ENCODE peak calls at places on chromosomes 1 and 21, in ten cellular contexts. F, K, A, J, H, U, E, G, C and Y are unnamed samples.

GRCh38 chr1:201268604-201269151 is 14.6 kb upstream of the PKP1 start:
- DNase-seq in H (peak; percentile 41), G (no peak), A (no peak), J (no peak), U (no peak), E (peak; percentile 48), F (peak; percentile 82), K (no peak), C (no peak), Y (no peak)

GRCh38 chr1:236429715-236430274 is 35.7 kb downstream of the EDARADD start:
- DNase-seq in K (no peak), H (no peak), U (no peak), F (no peak), A (no peak), J (no peak), C (no peak), E (no peak), G (no peak), Y (no peak)

GRCh38 chr1:12799730-12800129 is 8.5 kb downstream of the PRAMEF1 start:
- DNase-seq in G (no peak), U (no peak), K (no peak), A (no peak), C (no peak), E (no peak), J (no peak), F (no peak), H (no peak), Y (no peak)

GRCh38 chr1:246311461-246311860 is 195.6 kb downstream of the SMYD3 start:
- DNase-seq in G (no peak), A (no peak), E (no peak), U (no peak), C (no peak), H (no peak), F (no peak), J (no peak), K (no peak), Y (no peak)

GRCh38 chr1:240719953-240720700 is 108.2 kb upstream of the GREM2 start:
- DNase-seq in K (no peak), U (no peak), A (no peak), C (no peak), E (no peak), H (no peak), G (no peak), F (no peak), J (no peak), Y (no peak)

GRCh38 chr1:201397675-201398074 is 1.4 kb downstream of the LAD1 start:
- DNase-seq in K (no peak), C (no peak), F (no peak), H (no peak), U (no peak), G (no peak), J (no peak), A (no peak), E (no peak), Y (no peak)

GRCh38 chr1:23628951-23629387 is 62.6 kb upstream of the RPL11 start:
- DNase-seq in J (no peak), K (no peak), U (no peak), E (no peak), G (no peak), C (no peak), H (no peak), A (no peak), F (no peak), Y (no peak)

GRCh38 chr1:40004857-40005256 is 35.7 kb upstream of the CAP1 start:
- DNase-seq in E (no peak), A (no peak), C (no peak), G (no peak), H (no peak), K (no peak), F (peak; percentile 39), U (no peak), J (no peak), Y (no peak)

GRCh38 chr1:201020040-201020591 is 3.4 kb downstream of the KIF21B start:
- DNase-seq in G (no peak), E (no peak), F (peak; percentile 72), K (no peak), H (no peak), U (peak; percentile 67), J (no peak), A (no peak), C (no peak), Y (no peak)

GRCh38 chr1:10969267-10969970 is 43.0 kb upstream of the TARDBP start:
- DNase-seq in F (peak; percentile 82), C (no peak), G (no peak), J (no peak), H (no peak), U (no peak), A (peak; percentile 95), K (no peak), E (no peak), Y (no peak)

GRCh38 chr21:40173833-40174232 is 306.6 kb downstream of the PCP4 start:
- DNase-seq in U (no peak), J (no peak), F (peak; percentile 8), H (no peak), A (no peak), E (no peak), C (no peak), G (no peak), K (no peak), Y (no peak)

GRCh38 chr1:206685256-206685748 is 597 bp downstream of the MAPKAPK2 start:
- DNase-seq in F (no peak), U (peak; percentile 52), H (peak; percentile 58), G (no peak), E (peak; percentile 57), J (peak; percentile 22), K (peak; percentile 58), C (no peak), A (peak; percentile 67), Y (peak; percentile 43)

GRCh38 chr1:117128323-117129079 is 7.0 kb upstream of the TRIM45 start:
- DNase-seq in J (no peak), H (no peak), F (no peak), C (no peak), K (no peak), U (no peak), G (no peak), E (no peak), A (peak; percentile 68), Y (no peak)

GRCh38 chr1:228993106-228993505 is 257.8 kb downstream of the RHOU start:
- DNase-seq in K (no peak), C (no peak), G (no peak), J (no peak), E (no peak), U (no peak), A (no peak), H (no peak), F (no peak), Y (no peak)

GRCh38 chr1:26602378-26602959 is 72.9 kb downstream of the RPS6KA1 start:
- DNase-seq in C (peak; percentile 46), K (no peak), J (peak; percentile 51), U (peak; percentile 55), A (peak; percentile 75), G (no peak), F (peak; percentile 39), H (peak; percentile 66), E (peak; percentile 45), Y (no peak)

GRCh38 chr1:46370214-46370633 is 23.9 kb upstream of the FAAH start:
- DNase-seq in K (no peak), G (no peak), U (no peak), F (no peak), E (peak; percentile 40), C (no peak), H (no peak), A (no peak), J (no peak), Y (no peak)

GRCh38 chr21:44888581-44889550 is 15.4 kb upstream of the PTTG1IP start:
- DNase-seq in A (no peak), G (no peak), C (no peak), E (no peak), K (peak; percentile 10), F (no peak), U (no peak), J (no peak), H (no peak), Y (no peak)

GRCh38 chr1:108646661-108647269 is 14.1 kb downstream of the HENMT1 start:
- DNase-seq in G (peak; percentile 25), H (no peak), E (peak; percentile 36), A (no peak), C (no peak), K (peak; percentile 62), U (peak; percentile 81), F (peak; percentile 22), J (no peak), Y (no peak)

GRCh38 chr1:1748686-1749321 is 24.6 kb upstream of the CDK11A start:
- DNase-seq in C (no peak), E (no peak), K (no peak), A (no peak), F (peak; percentile 47), U (no peak), G (no peak), J (no peak), H (no peak), Y (no peak)

GRCh38 chr1:83901547-83902155 is 97.3 kb downstream of the TTLL7 start:
- DNase-seq in C (no peak), K (no peak), U (no peak), J (no peak), F (no peak), A (no peak), H (no peak), G (no peak), E (peak; percentile 60), Y (no peak)

GRCh38 chr1:8902765-8903164 is 24.3 kb upstream of the ENO1 start:
- DNase-seq in A (no peak), G (no peak), C (no peak), E (no peak), F (no peak), H (no peak), U (no peak), J (no peak), K (no peak), Y (no peak)

GRCh38 chr21:44421901-44422840 is 33.1 kb upstream of the LRRC3 start:
- DNase-seq in E (no peak), U (peak; percentile 3), J (no peak), F (no peak), G (no peak), H (no peak), A (no peak), K (no peak), C (no peak), Y (no peak)

GRCh38 chr21:35648512-35648911 is 411.8 kb downstream of the SETD4 start:
- DNase-seq in E (no peak), C (no peak), K (no peak), U (no peak), H (no peak), F (no peak), J (no peak), G (no peak), A (peak; percentile 23), Y (no peak)

GRCh38 chr1:232524056-232524455 is 105.9 kb downstream of the SIPA1L2 start:
- DNase-seq in A (no peak), K (no peak), U (no peak), J (no peak), C (no peak), F (no peak), E (no peak), H (no peak), G (no peak), Y (no peak)

GRCh38 chr1:32056598-32056997 is 16.1 kb upstream of the TMEM39B start:
- DNase-seq in J (no peak), E (no peak), G (no peak), H (no peak), K (no peak), F (no peak), A (no peak), C (no peak), U (no peak), Y (no peak)

GRCh38 chr1:23126200-23126599 is 42.5 kb downstream of the LUZP1 start:
- DNase-seq in G (no peak), K (no peak), E (no peak), F (no peak), H (no peak), A (no peak), J (no peak), C (no peak), U (no peak), Y (no peak)

GRCh38 chr1:198620951-198621824 is 17.7 kb upstream of the PTPRC start:
- DNase-seq in C (no peak), J (no peak), A (no peak), H (no peak), U (peak; percentile 84), F (no peak), G (no peak), K (no peak), E (no peak), Y (no peak)

GRCh38 chr1:203217139-203217621 is 12.3 kb downstream of the CHIT1 start:
- DNase-seq in H (no peak), E (peak; percentile 64), J (no peak), C (no peak), G (no peak), K (no peak), A (no peak), U (no peak), F (no peak), Y (no peak)